ENCODE peak calls at places on chromosomes 4 and X, in nine cellular contexts. X is iPS-NIHi11; Q is T-helper 17 cell; V is suprapubic skin; A is progenitor cell of endocrine pancreas; R is GM10248; O is HS-5; L is Daoy; T is stimulated activated naive CD4-positive, alpha-beta T cell. P is an unnamed sample.

GRCh38 chrX:112694062-112694461 is 14.3 kb upstream of the LHFPL1 start:
- DNase-seq in X (no peak), Q (no peak), V (no peak), A (no peak), R (no peak), O (no peak), L (no peak), T (no peak), P (no peak)

GRCh38 chr4:182188622-182189021 is 54.6 kb upstream of the TENM3 start:
- DNase-seq in X (no peak), Q (no peak), V (no peak), A (no peak), R (no peak), O (no peak), L (peak; percentile 58), T (no peak), P (no peak)

GRCh38 chr4:76779740-76780459 is 118.0 kb downstream of the SOWAHB start:
- DNase-seq in X (no peak), Q (no peak), V (no peak), A (no peak), R (no peak), O (no peak), L (peak; percentile 60), T (no peak), P (no peak)

GRCh38 chr4:183185018-183185417 is 86.0 kb downstream of the WWC2 start:
- DNase-seq in X (no peak), Q (no peak), V (no peak), A (no peak), R (no peak), O (no peak), L (no peak), T (no peak), P (no peak)

GRCh38 chrX:45601052-45601451 is 400.4 kb upstream of the DIPK2B start:
- DNase-seq in X (peak; percentile 14), Q (no peak), V (no peak), A (no peak), R (no peak), O (no peak), L (no peak), T (no peak), P (no peak)

GRCh38 chrX:75155454-75155829 is 641 bp downstream of the ABCB7 start:
- DNase-seq in X (no peak), Q (no peak), V (no peak), A (no peak), R (peak; percentile 21), O (no peak), L (no peak), T (no peak), P (no peak)

GRCh38 chrX:115067812-115068211 is 50.4 kb upstream of the IL13RA2 start:
- DNase-seq in X (no peak), Q (no peak), V (no peak), A (no peak), R (no peak), O (no peak), L (no peak), T (no peak), P (no peak)

GRCh38 chr4:186693159-186693815 is 30.4 kb downstream of the FAT1 start:
- DNase-seq in X (no peak), Q (no peak), V (peak; percentile 88), A (no peak), R (no peak), O (peak; percentile 38), L (peak; percentile 80), T (no peak), P (no peak)

GRCh38 chr4:7332216-7333023 is 102.3 kb downstream of the PSAPL1 start:
- DNase-seq in X (no peak), Q (no peak), V (no peak), A (no peak), R (no peak), O (no peak), L (peak; percentile 75), T (no peak), P (no peak)

GRCh38 chr4:116122131-116122530 is 963.2 kb downstream of the TRAM1L1 start:
- DNase-seq in X (no peak), Q (no peak), V (no peak), A (no peak), R (no peak), O (peak; percentile 25), L (peak; percentile 55), T (no peak), P (no peak)

GRCh38 chrX:23616361-23616760 is 50.9 kb upstream of the PRDX4 start:
- DNase-seq in X (peak; percentile 36), Q (no peak), V (no peak), A (no peak), R (no peak), O (no peak), L (peak; percentile 5), T (no peak), P (no peak)

GRCh38 chr4:3372933-3373465 is 68.8 kb upstream of the HGFAC start:
- DNase-seq in X (no peak), Q (no peak), V (no peak), A (no peak), R (peak; percentile 71), O (no peak), L (no peak), T (no peak), P (no peak)

GRCh38 chrX:130025256-130025655 is 42.8 kb downstream of the BCORL1 start:
- DNase-seq in X (peak; percentile 39), Q (no peak), V (no peak), A (no peak), R (no peak), O (no peak), L (no peak), T (no peak), P (no peak)

GRCh38 chr4:40143926-40144508 is 52.8 kb upstream of the RHOH start:
- DNase-seq in X (no peak), Q (no peak), V (no peak), A (no peak), R (no peak), O (no peak), L (no peak), T (no peak), P (no peak)

GRCh38 chrX:79096339-79096638 is 48.2 kb upstream of the GPR174 start:
- DNase-seq in X (no peak), Q (no peak), V (no peak), A (no peak), R (no peak), O (no peak), L (no peak), T (no peak), P (no peak)

GRCh38 chrX:13009256-13009655 is 34.3 kb downstream of the TMSB4X start:
- DNase-seq in X (no peak), Q (no peak), V (no peak), A (no peak), R (no peak), O (no peak), L (no peak), T (no peak), P (no peak)

GRCh38 chr4:153222790-153223417 is 18.7 kb downstream of the TRIM2 start:
- DNase-seq in X (peak; percentile 75), Q (peak; percentile 13), V (peak; percentile 80), A (peak; percentile 30), R (peak; percentile 66), O (no peak), L (peak; percentile 41), T (no peak), P (no peak)

GRCh38 chrX:131895002-131895401 is 128.1 kb upstream of the STK26 start:
- DNase-seq in X (no peak), Q (no peak), V (no peak), A (no peak), R (no peak), O (peak; percentile 16), L (peak; percentile 46), T (no peak), P (no peak)

GRCh38 chr4:76206222-76206942 is 7.2 kb downstream of the SCARB2 start:
- DNase-seq in X (no peak), Q (no peak), V (no peak), A (no peak), R (no peak), O (no peak), L (no peak), T (no peak), P (no peak)

GRCh38 chr4:59044316-59044715 is 1934.1 kb upstream of the IGFBP7 start:
- DNase-seq in X (no peak), Q (no peak), V (no peak), A (no peak), R (no peak), O (no peak), L (no peak), T (no peak), P (no peak)

GRCh38 chrX:154091678-154092077 is 5.8 kb downstream of the MECP2 start:
- DNase-seq in X (no peak), Q (no peak), V (no peak), A (no peak), R (no peak), O (no peak), L (no peak), T (no peak), P (no peak)

GRCh38 chr4:76279462-76279861 is 27.1 kb upstream of the STBD1 start:
- DNase-seq in X (no peak), Q (no peak), V (no peak), A (no peak), R (no peak), O (no peak), L (peak; percentile 3), T (peak; percentile 3), P (no peak)

GRCh38 chr4:53313510-53313909 is 52.4 kb downstream of the SCFD2 start:
- DNase-seq in X (peak; percentile 63), Q (no peak), V (no peak), A (no peak), R (no peak), O (no peak), L (no peak), T (no peak), P (peak; percentile 16)

GRCh38 chr4:165635951-165636350 is 237.1 kb upstream of the TLL1 start:
- DNase-seq in X (no peak), Q (no peak), V (no peak), A (no peak), R (no peak), O (no peak), L (no peak), T (no peak), P (no peak)

GRCh38 chr4:121070696-121071639 is 1.4 kb downstream of the NDNF start:
- DNase-seq in X (peak; percentile 39), Q (no peak), V (peak; percentile 82), A (peak; percentile 49), R (peak; percentile 14), O (no peak), L (peak; percentile 42), T (no peak), P (peak; percentile 16)

GRCh38 chr4:180057891-180058643 is 2185.1 kb upstream of the TENM3 start:
- DNase-seq in X (peak; percentile 66), Q (no peak), V (no peak), A (peak; percentile 40), R (peak; percentile 48), O (no peak), L (peak; percentile 17), T (no peak), P (no peak)

GRCh38 chr4:107808572-107808971 is 16.2 kb upstream of the SGMS2 start:
- DNase-seq in X (no peak), Q (no peak), V (no peak), A (no peak), R (no peak), O (no peak), L (no peak), T (no peak), P (no peak)

GRCh38 chr4:7313361-7313811 is 121.0 kb downstream of the SORCS2 start:
- DNase-seq in X (no peak), Q (no peak), V (no peak), A (no peak), R (no peak), O (no peak), L (no peak), T (no peak), P (no peak)

GRCh38 chr4:24853142-24853541 is 57.8 kb downstream of the SOD3 start:
- DNase-seq in X (no peak), Q (no peak), V (no peak), A (no peak), R (no peak), O (no peak), L (peak; percentile 77), T (no peak), P (no peak)

GRCh38 chrX:21657318-21658151 is 595 bp downstream of the KLHL34 start:
- DNase-seq in X (peak; percentile 5), Q (no peak), V (no peak), A (no peak), R (no peak), O (no peak), L (no peak), T (no peak), P (no peak)

GRCh38 chrX:133542476-133542875 is 127.2 kb upstream of the GPC4 start:
- DNase-seq in X (no peak), Q (no peak), V (no peak), A (no peak), R (no peak), O (no peak), L (no peak), T (no peak), P (no peak)